ENCODE peak calls at places on chromosomes 16 and 17, in four cellular contexts. R, N, W and Q are unnamed samples.

GRCh38 chr16:81415757-81416156 is 28.9 kb upstream of the CMIP start:
- DNase-seq in R (no peak), N (no peak), W (no peak), Q (no peak)

GRCh38 chr17:79573196-79573929 is 37.5 kb downstream of the RBFOX3 start:
- DNase-seq in R (no peak), N (no peak), W (no peak), Q (no peak)

GRCh38 chr17:42018988-42019387 is 902 bp upstream of the NKIRAS2 start:
- DNase-seq in R (no peak), N (no peak), W (no peak), Q (no peak)

GRCh38 chr16:84741351-84741791 is 41.6 kb downstream of the USP10 start:
- DNase-seq in R (no peak), N (no peak), W (peak; percentile 33), Q (no peak)

GRCh38 chr17:3685174-3685812 is 10.7 kb downstream of the P2RX5 start:
- DNase-seq in R (no peak), N (peak; percentile 54), W (no peak), Q (no peak)

GRCh38 chr16:53007095-53007494 is 45.6 kb downstream of the CHD9NB start:
- DNase-seq in R (no peak), N (peak; percentile 50), W (no peak), Q (no peak)

GRCh38 chr16:86681440-86681838 is 103.1 kb downstream of the FOXL1 start:
- DNase-seq in R (no peak), N (no peak), W (peak; percentile 17), Q (no peak)

GRCh38 chr17:73785466-73785865 is 141.2 kb upstream of the SDK2 start:
- DNase-seq in R (no peak), N (no peak), W (peak; percentile 22), Q (no peak)

GRCh38 chr16:12092347-12092882 is 115.9 kb downstream of the SNX29 start:
- DNase-seq in R (no peak), N (no peak), W (peak; percentile 90), Q (peak; percentile 97)

GRCh38 chr16:77212736-77213541 is 13.7 kb downstream of the SYCE1L start:
- DNase-seq in R (peak; percentile 74), N (peak; percentile 68), W (peak; percentile 39), Q (no peak)

GRCh38 chr17:66952031-66952524 is 12.4 kb upstream of the CACNG4 start:
- DNase-seq in R (peak; percentile 58), N (no peak), W (peak; percentile 76), Q (peak; percentile 94)

GRCh38 chr16:20327444-20328041 is at the start of gene GP2:
- DNase-seq in R (no peak), N (no peak), W (no peak), Q (no peak)

DNA sequence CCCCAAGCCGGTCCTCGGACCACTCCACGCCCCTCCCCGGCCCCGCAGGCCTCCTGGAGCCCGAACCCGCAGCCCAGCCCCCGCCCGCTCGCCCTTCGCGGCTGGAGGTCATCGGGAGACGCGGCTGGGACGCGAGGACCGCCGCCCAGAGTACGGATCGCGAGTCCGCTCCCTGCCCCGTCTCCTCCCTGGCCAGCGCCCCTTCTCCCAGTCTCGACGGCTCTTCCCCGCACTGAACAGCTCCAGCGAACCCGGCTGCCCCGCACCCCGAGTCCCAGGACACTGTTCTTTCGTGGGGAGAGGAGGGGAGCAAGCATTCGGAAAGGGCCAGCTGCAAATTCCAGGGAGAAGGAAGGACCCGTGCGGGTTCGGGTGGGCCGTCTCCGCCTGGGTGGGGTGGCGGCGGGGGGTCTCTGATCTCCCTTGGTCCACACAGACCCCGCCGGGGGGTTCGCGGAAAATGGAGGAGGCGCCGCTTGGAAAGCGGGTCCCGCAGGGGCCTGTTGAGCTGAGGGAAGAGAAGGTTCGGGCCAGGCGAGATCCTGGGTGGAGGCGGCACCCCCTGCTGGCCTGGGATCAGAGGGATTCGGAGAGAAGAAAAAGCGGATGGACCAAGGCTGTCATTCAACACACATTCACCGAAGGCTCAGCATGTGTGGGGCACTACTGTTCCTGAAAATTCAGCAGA is 632 bp upstream of the RTN4RL1 start:
- DNase-seq in R (peak; percentile 87), N (no peak), W (peak; percentile 72), Q (no peak)
- H3K4me3 ChIP-seq in R (peak overlapping the region; percentile 80), N (peak overlapping the region; percentile 59), W (no peak overlapping the region), Q (peak overlapping the region; percentile 34)

GRCh38 chr17:10061131-10061581 is 137.2 kb downstream of the GAS7 start:
- DNase-seq in R (peak; percentile 63), N (no peak), W (peak; percentile 87), Q (peak; percentile 9)
- H3K4me3 ChIP-seq in R (no peak overlapping the region), N (no peak overlapping the region), W (no peak overlapping the region), Q (no peak overlapping the region)

GRCh38 chr17:47850373-47850691 is 631 bp downstream of the SP6 start:
- DNase-seq in R (no peak), N (no peak), W (no peak), Q (no peak)

GRCh38 chr17:47851764-47852112 is 775 bp upstream of the SP6 start:
- DNase-seq in R (no peak), N (no peak), W (no peak), Q (no peak)

GRCh38 chr17:47853616-47854015 is 2.7 kb upstream of the SP6 start:
- DNase-seq in R (no peak), N (no peak), W (no peak), Q (no peak)

GRCh38 chr17:47852113-47852949 is 1.4 kb upstream of the SP6 start:
- DNase-seq in R (no peak), N (no peak), W (no peak), Q (no peak)

DNA sequence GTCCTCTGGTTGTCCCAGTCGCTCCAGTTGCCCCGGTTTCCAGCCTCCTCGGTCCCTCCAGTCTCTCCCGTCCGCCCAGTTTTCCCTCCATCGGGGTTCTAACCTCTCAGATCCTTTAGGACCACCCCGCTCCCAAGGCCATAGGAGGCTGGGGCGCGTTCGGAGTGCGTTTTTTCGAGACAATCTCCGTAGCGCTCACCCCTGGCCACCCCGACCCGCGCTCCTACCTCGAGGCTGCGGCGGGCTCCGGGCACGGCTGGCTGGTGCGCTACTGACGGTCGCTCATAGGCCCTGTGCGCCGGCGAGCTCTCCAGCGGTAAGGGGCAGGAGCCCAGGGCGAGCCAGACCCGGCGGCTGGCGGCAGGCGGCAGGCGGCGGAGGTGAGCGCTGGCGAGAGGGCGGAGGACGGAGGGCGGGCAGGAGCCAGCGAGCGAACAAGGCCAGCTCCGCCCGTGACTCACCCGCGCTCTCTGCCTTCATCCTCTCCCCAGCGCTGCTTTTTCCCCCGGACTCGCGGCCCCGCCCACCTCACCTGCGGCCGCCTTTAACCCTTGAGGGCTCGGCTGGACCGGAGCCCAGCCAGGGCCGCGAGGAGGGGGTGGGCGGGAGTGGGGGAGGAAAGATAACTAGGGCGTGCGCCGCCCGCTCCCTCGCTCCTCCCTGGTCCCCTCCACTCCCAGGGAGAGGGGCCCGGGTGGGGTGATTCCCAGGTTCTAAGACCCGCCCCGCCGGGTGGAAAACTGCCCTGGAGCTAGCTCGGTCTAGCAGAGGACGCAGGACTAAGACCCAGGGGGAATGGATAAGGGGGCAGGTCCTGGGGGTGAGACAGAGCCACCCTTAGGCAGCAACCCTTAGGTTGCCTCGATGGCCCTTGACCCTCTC is at the start of gene SP6:
- DNase-seq in R (peak; percentile 77), N (peak; percentile 76), W (peak; percentile 14), Q (no peak)
- H3K4me3 ChIP-seq in R (peak within 1 kb of the TSS; percentile 50), N (no peak within 1 kb of the TSS), W (no peak within 1 kb of the TSS), Q (no peak within 1 kb of the TSS)

DNA sequence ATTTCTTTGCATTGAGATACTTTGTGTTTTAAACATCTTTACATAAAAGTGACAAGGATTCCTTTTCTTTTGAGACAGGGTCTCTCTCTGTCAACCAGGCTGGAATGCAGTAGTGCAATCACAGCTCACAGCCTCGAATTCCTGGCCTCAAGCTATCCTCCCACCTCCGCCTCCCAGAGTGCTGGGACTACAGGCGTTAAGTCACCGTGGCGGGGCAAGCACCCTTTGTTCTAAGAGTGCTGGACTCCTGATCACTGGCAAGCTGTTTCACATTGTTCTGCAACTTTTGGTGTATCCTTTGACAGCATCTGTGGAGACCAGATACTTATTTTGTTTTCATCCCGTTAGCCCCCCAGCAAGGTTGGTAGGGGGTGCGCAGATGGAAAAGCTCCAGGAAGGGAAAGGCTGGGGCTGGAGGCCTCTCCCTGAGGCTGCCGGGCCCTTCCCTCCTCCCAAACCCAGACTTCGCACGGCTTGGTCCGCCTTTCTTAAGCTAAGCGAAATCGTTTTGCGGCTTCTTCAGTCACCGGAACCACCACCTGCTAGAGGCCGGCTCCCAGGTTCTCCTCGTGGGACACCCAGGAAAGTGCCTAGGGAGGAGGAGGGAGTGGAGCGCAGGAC is 1.1 kb downstream of the ST6GALNAC2 start:
- DNase-seq in R (no peak), N (no peak), W (no peak), Q (no peak)
- H3K4me3 ChIP-seq in R (peak overlapping the region; percentile 91), N (no peak overlapping the region), W (peak overlapping the region; percentile 19), Q (peak overlapping the region; percentile 43)

DNA sequence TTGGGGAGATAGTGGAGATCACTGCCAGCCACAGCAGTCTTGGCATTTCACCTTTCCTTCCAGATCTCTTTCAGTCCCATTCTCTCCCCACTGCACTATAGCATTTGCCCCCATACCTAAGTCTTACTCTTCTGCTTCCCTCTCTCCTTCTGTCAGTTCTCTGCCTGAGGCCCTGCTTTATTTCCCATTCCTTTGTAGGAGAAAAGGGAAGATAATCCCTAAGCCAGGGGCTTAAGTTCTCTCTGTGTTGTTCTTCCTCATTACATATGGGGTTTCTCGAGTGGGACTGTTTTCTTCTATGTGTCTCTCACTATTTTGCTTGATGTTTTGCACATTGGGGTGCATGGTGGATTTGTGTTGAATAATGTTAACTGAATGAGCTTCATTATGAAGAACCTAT is 6.4 kb downstream of the KDM6B start:
- DNase-seq in R (no peak), N (no peak), W (no peak), Q (no peak)
- H3K4me3 ChIP-seq in R (peak overlapping the region; percentile 81), N (peak overlapping the region; percentile 88), W (peak overlapping the region; percentile 22), Q (no peak overlapping the region)

GRCh38 chr17:40779181-40779909 is 3.0 kb downstream of the KRT27 start:
- DNase-seq in R (no peak), N (no peak), W (no peak), Q (no peak)
- H3K4me3 ChIP-seq in R (no peak overlapping the region), N (no peak overlapping the region), W (peak overlapping the region; percentile 30), Q (no peak overlapping the region)

DNA sequence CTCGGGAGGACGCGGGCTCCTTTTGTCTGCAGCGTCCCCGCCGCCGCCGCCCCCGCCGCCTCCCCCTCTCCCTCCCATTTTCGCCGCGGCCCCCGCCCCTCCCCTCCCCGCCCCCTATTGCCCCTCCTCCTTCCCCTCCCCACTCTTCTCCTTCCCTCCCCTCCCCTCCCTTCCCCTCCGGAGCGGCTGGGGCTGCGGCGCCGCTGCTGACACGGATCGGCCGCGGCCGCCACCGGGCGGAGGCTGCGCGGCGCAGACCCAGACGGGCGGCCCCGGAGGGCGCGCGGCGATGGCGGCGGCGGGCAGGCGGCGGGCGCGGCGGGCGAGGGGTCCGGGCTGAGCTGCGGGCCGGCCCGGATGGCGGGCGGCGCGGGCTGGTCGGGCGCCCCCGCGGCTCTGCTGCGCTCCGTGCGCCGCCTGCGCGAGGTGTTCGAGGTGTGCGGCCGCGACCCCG is at the start of gene RAB11FIP4:
- DNase-seq in R (no peak), N (no peak), W (peak; percentile 23), Q (no peak)
- H3K4me3 ChIP-seq in R (peak within 1 kb of the TSS; percentile 60), N (no peak within 1 kb of the TSS), W (no peak within 1 kb of the TSS), Q (peak within 1 kb of the TSS; percentile 41)